ENCODE peak calls at places on chromosome 21, in eight cellular contexts. I is T-helper 9 cell; W is choroid plexus epithelial cell; M is activated T-cell treated with anti-CD3 and anti-CD28 coated beads, Interleukin-2, amount 50 U/mL, for 4 hours; V is substantia nigra; U is mucosa of descending colon; Q is suprapubic skin; H is activated CD8-positive, alpha-beta T cell treated with anti-CD3 and anti-CD28 coated beads for 36 hours. K is an unnamed sample.

GRCh38 chr21:35635261-35635660 is 425.1 kb downstream of the SETD4 start:
- DNase-seq in U (no peak), I (no peak), M (no peak), H (no peak), W (peak), Q (no peak), V (no peak), K (no peak)

GRCh38 chr21:30487336-30487735 is at the start of gene KRTAP19-2:
- DNase-seq in V (no peak), W (no peak), Q (no peak), H (no peak), M (no peak), I (no peak), U (no peak), K (no peak)

GRCh38 chr21:42644223-42645208 is 8.9 kb upstream of the PDE9A start:
- DNase-seq in V (no peak), H (no peak), M (no peak), U (peak), I (no peak), W (peak), Q (no peak), K (no peak)

GRCh38 chr21:17597680-17598079 is 15.0 kb downstream of the BTG3 start:
- DNase-seq in W (no peak), I (no peak), V (no peak), U (no peak), M (no peak), H (no peak), Q (no peak), K (no peak)

GRCh38 chr21:44018813-44019567 is 6.9 kb downstream of the TRAPPC10 start:
- DNase-seq in W (no peak), V (no peak), H (peak), U (no peak), Q (peak), I (no peak), M (no peak), K (no peak)

GRCh38 chr21:32189688-32190483 is 89.0 kb downstream of the MIS18A start:
- DNase-seq in V (no peak), W (no peak), Q (no peak), M (no peak), U (no peak), I (no peak), H (no peak), K (no peak)

GRCh38 chr21:46457801-46458314 is 833 bp upstream of the DIP2A start:
- DNase-seq in M (peak), H (peak), W (peak), Q (no peak), U (no peak), V (peak), I (peak), K (peak)

GRCh38 chr21:37101384-37101783 is 28.3 kb downstream of the TTC3 start:
- DNase-seq in U (no peak), W (peak), H (no peak), I (no peak), V (no peak), Q (no peak), M (no peak), K (no peak)

GRCh38 chr21:33380483-33380998 is 22.7 kb upstream of the IFNGR2 start:
- DNase-seq in W (peak), U (peak), V (peak), M (peak), Q (peak), I (peak), H (peak), K (peak)

GRCh38 chr21:33825898-33826297 is 89.7 kb downstream of the ATP5PO start:
- DNase-seq in U (no peak), M (no peak), V (no peak), W (peak), H (no peak), Q (no peak), I (no peak), K (no peak)

GRCh38 chr21:35178812-35179211 is 129.7 kb upstream of the RUNX1 start:
- DNase-seq in W (no peak), H (peak), Q (no peak), V (no peak), U (no peak), M (no peak), I (no peak), K (no peak)

GRCh38 chr21:29851611-29852010 is 88.2 kb downstream of the GRIK1 start:
- DNase-seq in I (no peak), W (no peak), V (no peak), M (no peak), H (no peak), Q (no peak), U (no peak), K (no peak)

GRCh38 chr21:38544681-38545080 is 46.4 kb upstream of the ERG start:
- DNase-seq in V (no peak), H (no peak), W (peak), M (no peak), Q (no peak), U (no peak), I (no peak), K (no peak)

GRCh38 chr21:46158666-46159300 is 3.4 kb upstream of the FTCD start:
- DNase-seq in H (no peak), U (no peak), V (no peak), W (no peak), I (no peak), M (no peak), Q (peak), K (no peak)